ENCODE peak calls at places on chromosomes 16 and 17, in nine cellular contexts. B is NCI-H2081, P is NCI-H82, X is mesothelial cell of epicardium, T is gastrocnemius medialis, E is neural crest cell, I is Calu3, O is sigmoid colon, S is A549. Y is an unnamed sample.

GRCh38 chr17:8466466-8466865 is 30.8 kb downstream of the NDEL1 start:
- DNase-seq in B (no peak), E (no peak), S (no peak), X (no peak), T (no peak), O (no peak), I (no peak), P (no peak), Y (no peak)

GRCh38 chr17:2058521-2059124 is 3.7 kb downstream of the HIC1 start:
- DNase-seq in T (no peak), P (no peak), I (peak), X (no peak), O (peak), S (peak), B (no peak), E (peak), Y (no peak)

GRCh38 chr16:31537362-31537921 is 9.7 kb downstream of the AHSP start:
- DNase-seq in O (no peak), S (no peak), E (no peak), X (no peak), I (no peak), P (no peak), B (no peak), T (no peak), Y (peak)

GRCh38 chr16:50747206-50747956 is 5.5 kb downstream of the CYLD start:
- DNase-seq in S (peak), X (no peak), B (no peak), E (no peak), P (peak), I (no peak), T (no peak), O (no peak), Y (no peak)

GRCh38 chr16:79283578-79283977 is 317.0 kb downstream of the MAF start:
- DNase-seq in P (no peak), T (no peak), S (no peak), E (no peak), B (no peak), I (no peak), O (no peak), X (no peak), Y (no peak)

GRCh38 chr17:48767263-48767774 is 38.8 kb upstream of the HOXB13 start:
- DNase-seq in S (no peak), T (no peak), B (no peak), X (no peak), I (no peak), E (no peak), O (peak), P (no peak), Y (no peak)

GRCh38 chr17:50153650-50154575 is 3.4 kb upstream of the PPP1R9B start:
- DNase-seq in E (no peak), O (no peak), P (no peak), T (no peak), X (no peak), I (peak), B (no peak), S (no peak), Y (no peak)

GRCh38 chr16:10787304-10787703 is 31.3 kb downstream of the TVP23A start:
- DNase-seq in E (no peak), X (no peak), B (no peak), S (no peak), P (peak), T (no peak), I (no peak), O (no peak), Y (peak)

GRCh38 chr16:86436466-86437185 is 73.7 kb upstream of the FOXF1 start:
- DNase-seq in E (no peak), B (no peak), I (no peak), O (no peak), P (no peak), X (no peak), T (no peak), S (no peak), Y (no peak)

GRCh38 chr16:1769402-1770300 is 1.7 kb downstream of the NME3 start:
- DNase-seq in P (no peak), T (no peak), S (no peak), B (no peak), X (no peak), E (no peak), O (no peak), I (no peak), Y (no peak)

GRCh38 chr16:4618645-4619418 is 4.1 kb upstream of the UBALD1 start:
- DNase-seq in O (no peak), P (peak), S (no peak), B (peak), T (no peak), I (no peak), X (no peak), E (no peak), Y (no peak)

GRCh38 chr17:29734640-29735039 is 111.9 kb upstream of the CORO6 start:
- DNase-seq in S (no peak), E (no peak), B (no peak), I (no peak), T (no peak), P (no peak), X (no peak), O (no peak), Y (no peak)

GRCh38 chr16:66798162-66798561 is 3.2 kb downstream of the TERB1 start:
- DNase-seq in E (no peak), P (no peak), X (no peak), T (no peak), I (no peak), O (no peak), S (no peak), B (no peak), Y (no peak)

GRCh38 chr17:27588354-27588753 is 42.6 kb upstream of the LGALS9 start:
- DNase-seq in P (no peak), S (no peak), X (no peak), E (no peak), T (no peak), B (no peak), I (no peak), O (no peak), Y (no peak)

GRCh38 chr17:80555266-80555665 is 10.6 kb downstream of the RPTOR start:
- DNase-seq in I (no peak), O (no peak), S (no peak), P (no peak), B (no peak), X (no peak), T (no peak), E (no peak), Y (no peak)

GRCh38 chr17:68182016-68182315 is 65.9 kb upstream of the AMZ2 start:
- DNase-seq in S (no peak), T (no peak), P (no peak), X (no peak), I (no peak), O (no peak), B (no peak), E (no peak), Y (no peak)

GRCh38 chr17:63694974-63695773 is 4.8 kb downstream of the LIMD2 start:
- DNase-seq in B (no peak), S (no peak), X (no peak), I (no peak), O (no peak), E (no peak), T (no peak), P (no peak), Y (no peak)

GRCh38 chr16:29290631-29291247 is 115.8 kb downstream of the NPIPB11 start:
- DNase-seq in B (no peak), E (peak), P (no peak), X (peak), I (peak), T (peak), O (peak), S (peak), Y (no peak)

Y was measured in SK-N-DZ.